ENCODE peak calls at places on chromosomes 3 and 15, in eight cellular contexts. H, R, P, I, M, Z, W and O are unnamed samples.
A peak's percentile ranks its signal among the peaks of the same experiment; 100 is the strongest.

GRCh38 chr3:105883798-105884377 is 15.1 kb upstream of the CBLB start:
- DNase-seq in H (no peak), R (no peak), P (no peak), I (no peak), M (no peak), Z (no peak), W (no peak), O (no peak)

GRCh38 chr3:121998030-121998580 is 23.9 kb downstream of the ILDR1 start:
- DNase-seq in H (peak; percentile 37), R (no peak), P (no peak), I (no peak), M (no peak), Z (no peak), W (peak; percentile 50), O (no peak)

GRCh38 chr3:171791695-171792082 is 18.6 kb downstream of the PLD1 start:
- DNase-seq in H (peak; percentile 73), R (no peak), P (no peak), I (no peak), M (no peak), Z (no peak), W (no peak), O (no peak)

GRCh38 chr3:8793242-8793641 is 23.8 kb upstream of the OXTR start:
- DNase-seq in H (peak; percentile 83), R (no peak), P (no peak), I (no peak), M (no peak), Z (no peak), W (no peak), O (no peak)

GRCh38 chr3:178308696-178309278 is 227.4 kb upstream of the KCNMB2 start:
- DNase-seq in H (no peak), R (no peak), P (no peak), I (no peak), M (no peak), Z (no peak), W (no peak), O (no peak)

GRCh38 chr3:183244981-183245476 is 8.0 kb upstream of the B3GNT5 start:
- DNase-seq in H (no peak), R (no peak), P (no peak), I (no peak), M (no peak), Z (no peak), W (no peak), O (no peak)

GRCh38 chr15:80639168-80639555 is 55.9 kb upstream of the ABHD17C start:
- DNase-seq in H (no peak), R (no peak), P (no peak), I (no peak), M (no peak), Z (no peak), W (peak; percentile 31), O (no peak)

GRCh38 chr15:70466895-70467529 is 296.3 kb downstream of the UACA start:
- DNase-seq in H (peak; percentile 46), R (no peak), P (peak; percentile 48), I (peak; percentile 71), M (peak; percentile 68), Z (peak; percentile 74), W (no peak), O (no peak)

GRCh38 chr3:129897026-129897425 is 3.5 kb upstream of the TMCC1 start:
- DNase-seq in H (no peak), R (no peak), P (no peak), I (no peak), M (no peak), Z (no peak), W (no peak), O (no peak)

GRCh38 chr3:160225181-160226025 is at the start of gene C3orf80:
- DNase-seq in H (peak; percentile 38), R (no peak), P (peak; percentile 53), I (no peak), M (peak; percentile 52), Z (peak; percentile 68), W (no peak), O (no peak)

GRCh38 chr3:125132815-125133214 is 77.0 kb upstream of the HEG1 start:
- DNase-seq in H (no peak), R (no peak), P (no peak), I (no peak), M (no peak), Z (no peak), W (no peak), O (no peak)

GRCh38 chr15:70154440-70155347 is 57.0 kb upstream of the TLE3 start:
- DNase-seq in H (peak; percentile 62), R (no peak), P (peak; percentile 55), I (no peak), M (peak; percentile 65), Z (no peak), W (no peak), O (no peak)

GRCh38 chr15:65189102-65189740 is 4.1 kb upstream of the CLPX start:
- DNase-seq in H (peak; percentile 35), R (no peak), P (no peak), I (no peak), M (no peak), Z (no peak), W (no peak), O (no peak)

GRCh38 chr3:47476644-47477199 is 981 bp upstream of the SCAP start:
- DNase-seq in H (no peak), R (no peak), P (peak; percentile 18), I (no peak), M (no peak), Z (peak; percentile 68), W (no peak), O (no peak)

GRCh38 chr3:72042397-72043211 is 257.7 kb upstream of the PROK2 start:
- DNase-seq in H (peak; percentile 93), R (no peak), P (no peak), I (no peak), M (no peak), Z (no peak), W (no peak), O (no peak)

GRCh38 chr3:195170521-195170920 is 100.4 kb downstream of the XXYLT1 start:
- DNase-seq in H (no peak), R (no peak), P (peak; percentile 6), I (no peak), M (no peak), Z (no peak), W (no peak), O (no peak)

GRCh38 chr3:195165790-195166189 is 105.2 kb downstream of the XXYLT1 start:
- DNase-seq in H (no peak), R (no peak), P (no peak), I (no peak), M (no peak), Z (peak; percentile 1), W (no peak), O (no peak)

GRCh38 chr3:195165264-195165608 is 105.7 kb downstream of the XXYLT1 start:
- DNase-seq in H (no peak), R (no peak), P (no peak), I (no peak), M (no peak), Z (no peak), W (no peak), O (no peak)

GRCh38 chr3:195169011-195169410 is 101.9 kb downstream of the XXYLT1 start:
- DNase-seq in H (no peak), R (no peak), P (peak; percentile 13), I (no peak), M (no peak), Z (no peak), W (no peak), O (no peak)

DNA sequence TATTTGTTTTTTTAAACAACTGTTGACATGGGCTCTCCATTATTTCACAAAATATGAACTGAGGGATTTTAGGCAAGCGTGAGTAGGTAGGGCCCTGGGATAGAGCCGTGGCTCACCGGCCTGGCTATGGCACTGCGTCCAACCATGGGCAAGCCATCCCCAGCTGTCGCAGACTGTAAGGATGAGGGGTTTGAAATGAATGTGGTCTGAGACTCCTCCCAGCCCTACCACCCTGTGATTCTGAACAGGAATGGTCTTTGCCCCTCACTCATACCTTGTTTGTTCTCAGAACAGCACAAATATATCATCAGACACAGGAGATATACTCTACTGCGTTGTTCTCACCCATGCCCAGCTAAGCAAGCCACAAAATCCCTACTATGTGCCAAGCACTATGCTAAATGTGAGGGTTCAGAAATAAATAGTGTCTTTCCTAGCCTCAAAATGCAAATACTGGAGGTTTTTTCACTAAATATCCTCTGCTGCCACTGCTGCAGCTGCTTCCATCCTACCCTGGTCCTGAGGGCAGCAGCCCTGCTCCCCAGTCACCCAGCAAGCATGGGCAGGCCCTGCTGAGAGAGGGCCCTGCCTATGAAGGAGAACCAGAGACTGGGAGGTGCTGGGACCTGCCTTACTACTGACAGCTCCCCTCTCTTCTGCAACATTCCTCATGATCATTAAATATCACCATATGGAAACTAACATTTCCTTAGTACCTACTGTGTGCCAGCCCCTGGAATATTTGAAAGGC is 102.8 kb downstream of the XXYLT1 start:
- DNase-seq in H (no peak), R (no peak), P (peak; percentile 7), I (no peak), M (no peak), Z (no peak), W (no peak), O (no peak)
- H3K4me1 ChIP-seq in H (peaks cover 16% of the 10 kb centered on the region), R (peaks cover 19% of the 10 kb centered on the region), P (peaks cover 4% of the 10 kb centered on the region), I (peaks cover 8% of the 10 kb centered on the region), M (peaks cover 22% of the 10 kb centered on the region), Z (peaks cover 19% of the 10 kb centered on the region), W (peaks cover 28% of the 10 kb centered on the region), O (peaks cover 22% of the 10 kb centered on the region)

GRCh38 chr15:85545185-85545584 is 164.8 kb downstream of the AKAP13 start:
- DNase-seq in H (no peak), R (no peak), P (no peak), I (no peak), M (no peak), Z (no peak), W (no peak), O (no peak)

GRCh38 chr15:85542488-85542887 is 162.1 kb downstream of the AKAP13 start:
- DNase-seq in H (no peak), R (no peak), P (no peak), I (no peak), M (no peak), Z (no peak), W (no peak), O (no peak)

GRCh38 chr15:85543741-85544155 is 163.3 kb downstream of the AKAP13 start:
- DNase-seq in H (no peak), R (peak; percentile 85), P (no peak), I (peak; percentile 63), M (peak; percentile 78), Z (peak; percentile 78), W (peak; percentile 93), O (no peak)

GRCh38 chr15:85541744-85542143 is 161.3 kb downstream of the AKAP13 start:
- DNase-seq in H (no peak), R (no peak), P (no peak), I (no peak), M (no peak), Z (no peak), W (no peak), O (no peak)

GRCh38 chr15:85542895-85543331 is 162.5 kb downstream of the AKAP13 start:
- DNase-seq in H (no peak), R (no peak), P (no peak), I (no peak), M (no peak), Z (no peak), W (no peak), O (no peak)
- H3K4me1 ChIP-seq in H (no peaks in the 10 kb centered on the region), R (peaks cover 56% of the 10 kb centered on the region), P (no peaks in the 10 kb centered on the region), I (peaks cover 40% of the 10 kb centered on the region), M (peaks cover 56% of the 10 kb centered on the region), Z (peaks cover 10% of the 10 kb centered on the region), W (peaks cover 69% of the 10 kb centered on the region), O (peaks cover 15% of the 10 kb centered on the region)

GRCh38 chr3:14374444-14374883 is 27.9 kb upstream of the SLC6A6 start:
- DNase-seq in H (no peak), R (no peak), P (no peak), I (no peak), M (peak; percentile 65), Z (no peak), W (no peak), O (no peak)
- H3K4me1 ChIP-seq in H (peaks cover 15% of the 10 kb centered on the region), R (peaks cover 76% of the 10 kb centered on the region), P (no peaks in the 10 kb centered on the region), I (peaks cover 16% of the 10 kb centered on the region), M (peaks cover 52% of the 10 kb centered on the region), Z (peaks cover 29% of the 10 kb centered on the region), W (peaks cover 26% of the 10 kb centered on the region), O (peaks cover 14% of the 10 kb centered on the region)

GRCh38 chr3:58063022-58063421 is 54.8 kb downstream of the FLNB start:
- DNase-seq in H (no peak), R (no peak), P (no peak), I (no peak), M (no peak), Z (no peak), W (no peak), O (no peak)
- H3K4me1 ChIP-seq in H (peaks cover 68% of the 10 kb centered on the region), R (peaks cover 43% of the 10 kb centered on the region), P (peaks cover 10% of the 10 kb centered on the region), I (peaks cover 8% of the 10 kb centered on the region), M (peaks cover 42% of the 10 kb centered on the region), Z (peaks cover 81% of the 10 kb centered on the region), W (peaks cover 100% of the 10 kb centered on the region), O (peaks cover 28% of the 10 kb centered on the region)